ENCODE peak calls at places on chromosomes 12 and 14, in eight cellular contexts. R is cardiac fibroblast; O is activated CD4-positive, alpha-beta T cell treated with anti-CD3 and anti-CD28 coated beads, Interleukin-2, amount 10 ng/mL, durations not matched to agents 7 days and 5 days; L is posterior cingulate gyrus; W is SW480; E is left ventricle myocardium inferior; C is HFF-Myc; K is naive thymus-derived CD8-positive, alpha-beta T cell. B is an unnamed sample.

GRCh38 chr12:102960766-102961487 is 3.5 kb downstream of the ASCL1 start:
- DNase-seq in R (no peak), O (no peak), L (peak), W (no peak), E (no peak), C (no peak), K (no peak), B (no peak)

GRCh38 chr12:12715459-12716150 is 1.6 kb upstream of the CDKN1B start:
- DNase-seq in R (no peak), O (peak), L (no peak), W (peak), E (no peak), C (no peak), K (no peak), B (no peak)

GRCh38 chr12:76078748-76079147 is 5.7 kb downstream of the NAP1L1 start:
- DNase-seq in R (no peak), O (no peak), L (no peak), W (no peak), E (no peak), C (no peak), K (no peak), B (no peak)

GRCh38 chr12:45369065-45369464 is 153.2 kb downstream of the ANO6 start:
- DNase-seq in R (peak), O (no peak), L (no peak), W (no peak), E (no peak), C (peak), K (no peak), B (no peak)

GRCh38 chr14:105005929-105006830 is 14.7 kb downstream of the CDCA4 start:
- DNase-seq in R (no peak), O (no peak), L (peak), W (no peak), E (no peak), C (no peak), K (no peak), B (no peak)

GRCh38 chr14:92471919-92472318 is 41.7 kb upstream of the RIN3 start:
- DNase-seq in R (peak), O (no peak), L (no peak), W (peak), E (no peak), C (peak), K (no peak), B (no peak)

GRCh38 chr14:24259282-24260025 is 3.5 kb downstream of the TGM1 start:
- DNase-seq in R (peak), O (no peak), L (peak), W (no peak), E (no peak), C (no peak), K (no peak), B (no peak)

GRCh38 chr12:108854453-108855283 is 2.7 kb downstream of the SSH1 start:
- DNase-seq in R (peak), O (no peak), L (no peak), W (peak), E (no peak), C (peak), K (no peak), B (no peak)

GRCh38 chr14:31564194-31564593 is 3.0 kb downstream of the NUBPL start:
- DNase-seq in R (no peak), O (no peak), L (no peak), W (no peak), E (no peak), C (no peak), K (no peak), B (no peak)

GRCh38 chr14:72515779-72516770 is 377.8 kb downstream of the DPF3 start:
- DNase-seq in R (peak), O (no peak), L (no peak), W (no peak), E (no peak), C (peak), K (no peak), B (no peak)

GRCh38 chr14:29558516-29558915 is 369.1 kb downstream of the PRKD1 start:
- DNase-seq in R (peak), O (no peak), L (no peak), W (no peak), E (no peak), C (no peak), K (no peak), B (no peak)

GRCh38 chr12:82437744-82438143 is 79.4 kb downstream of the METTL25 start:
- DNase-seq in R (no peak), O (no peak), L (no peak), W (no peak), E (no peak), C (no peak), K (no peak), B (no peak)

GRCh38 chr12:43884683-43885410 is 49.0 kb downstream of the TMEM117 start:
- DNase-seq in R (no peak), O (no peak), L (no peak), W (no peak), E (no peak), C (no peak), K (no peak), B (no peak)

GRCh38 chr14:85088231-85088630 is 441.7 kb upstream of the FLRT2 start:
- DNase-seq in R (no peak), O (no peak), L (no peak), W (no peak), E (no peak), C (no peak), K (no peak), B (no peak)